ENCODE peak calls at places on chromosomes 11 and 22, in seven cellular contexts. One of them, this sample, is unnamed.

GRCh38 chr11:42901084-42901483 is 410.7 kb upstream of the API5 start:
- DNase-seq in transverse colon: no peak
- DNase-seq in H9: no peak
- DNase-seq in effector memory CD4-positive, alpha-beta T cell: no peak
- DNase-seq in tibial nerve: no peak
- DNase-seq in heart left ventricle: no peak
- DNase-seq in lower lobe of right lung: no peak
- DNase-seq in this sample: no peak

GRCh38 chr22:23242473-23243001 is 62.2 kb downstream of the BCR start:
- DNase-seq in heart left ventricle: no peak
- DNase-seq in effector memory CD4-positive, alpha-beta T cell: no peak
- DNase-seq in tibial nerve: no peak
- DNase-seq in transverse colon: no peak
- DNase-seq in H9: peak
- DNase-seq in lower lobe of right lung: no peak
- DNase-seq in this sample: no peak

GRCh38 chr11:78647986-78648875 is 73.6 kb upstream of the NARS2 start:
- DNase-seq in transverse colon: no peak
- DNase-seq in effector memory CD4-positive, alpha-beta T cell: no peak
- DNase-seq in heart left ventricle: no peak
- DNase-seq in tibial nerve: no peak
- DNase-seq in H9: no peak
- DNase-seq in lower lobe of right lung: no peak
- DNase-seq in this sample: no peak

GRCh38 chr11:112650568-112650967 is 310.7 kb upstream of the NCAM1 start:
- DNase-seq in H9: no peak
- DNase-seq in tibial nerve: no peak
- DNase-seq in transverse colon: no peak
- DNase-seq in lower lobe of right lung: no peak
- DNase-seq in heart left ventricle: peak
- DNase-seq in effector memory CD4-positive, alpha-beta T cell: no peak
- DNase-seq in this sample: no peak

GRCh38 chr11:66880484-66881211 is 23.8 kb downstream of the LRFN4 start:
- DNase-seq in H9: peak
- DNase-seq in transverse colon: no peak
- DNase-seq in effector memory CD4-positive, alpha-beta T cell: no peak
- DNase-seq in lower lobe of right lung: no peak
- DNase-seq in tibial nerve: no peak
- DNase-seq in heart left ventricle: no peak
- DNase-seq in this sample: peak

GRCh38 chr11:122743949-122744876 is 88.7 kb downstream of the UBASH3B start:
- DNase-seq in transverse colon: peak
- DNase-seq in tibial nerve: peak
- DNase-seq in H9: no peak
- DNase-seq in heart left ventricle: no peak
- DNase-seq in effector memory CD4-positive, alpha-beta T cell: peak
- DNase-seq in lower lobe of right lung: no peak
- DNase-seq in this sample: no peak

GRCh38 chr22:50467773-50468440 is 6.9 kb downstream of the SBF1 start:
- DNase-seq in heart left ventricle: no peak
- DNase-seq in transverse colon: no peak
- DNase-seq in effector memory CD4-positive, alpha-beta T cell: no peak
- DNase-seq in lower lobe of right lung: no peak
- DNase-seq in tibial nerve: no peak
- DNase-seq in H9: no peak
- DNase-seq in this sample: no peak

GRCh38 chr22:50357222-50357621 is 14.1 kb downstream of the PPP6R2 start:
- DNase-seq in lower lobe of right lung: no peak
- DNase-seq in tibial nerve: no peak
- DNase-seq in H9: no peak
- DNase-seq in transverse colon: no peak
- DNase-seq in effector memory CD4-positive, alpha-beta T cell: no peak
- DNase-seq in heart left ventricle: no peak
- DNase-seq in this sample: no peak

GRCh38 chr11:15845261-15845660 is 511.1 kb downstream of the SOX6 start:
- DNase-seq in H9: peak
- DNase-seq in transverse colon: no peak
- DNase-seq in lower lobe of right lung: no peak
- DNase-seq in tibial nerve: no peak
- DNase-seq in heart left ventricle: no peak
- DNase-seq in effector memory CD4-positive, alpha-beta T cell: no peak
- DNase-seq in this sample: peak

GRCh38 chr22:46256358-46256958 is 6.4 kb upstream of the CDPF1 start:
- DNase-seq in lower lobe of right lung: no peak
- DNase-seq in transverse colon: no peak
- DNase-seq in tibial nerve: no peak
- DNase-seq in effector memory CD4-positive, alpha-beta T cell: no peak
- DNase-seq in H9: no peak
- DNase-seq in heart left ventricle: no peak
- DNase-seq in this sample: no peak

GRCh38 chr11:2101171-2101675 is 38.0 kb downstream of the IGF2 start:
- DNase-seq in effector memory CD4-positive, alpha-beta T cell: no peak
- DNase-seq in heart left ventricle: no peak
- DNase-seq in transverse colon: no peak
- DNase-seq in lower lobe of right lung: peak
- DNase-seq in H9: no peak
- DNase-seq in tibial nerve: no peak
- DNase-seq in this sample: no peak

GRCh38 chr22:27952091-27952490 is 33.0 kb upstream of the PITPNB start:
- DNase-seq in lower lobe of right lung: no peak
- DNase-seq in effector memory CD4-positive, alpha-beta T cell: no peak
- DNase-seq in H9: no peak
- DNase-seq in transverse colon: no peak
- DNase-seq in tibial nerve: no peak
- DNase-seq in heart left ventricle: no peak
- DNase-seq in this sample: no peak
- H3K27ac ChIP-seq in lower lobe of right lung: no peak
- H3K27ac ChIP-seq in effector memory CD4-positive, alpha-beta T cell: no peak
- H3K27ac ChIP-seq in H9: no peak
- H3K27ac ChIP-seq in transverse colon: no peak
- H3K27ac ChIP-seq in tibial nerve: no peak
- H3K27ac ChIP-seq in heart left ventricle: no peak
- H3K27ac ChIP-seq in this sample: no peak

GRCh38 chr22:25970348-25970995 is 198.8 kb upstream of the SEZ6L start:
- DNase-seq in H9: peak
- DNase-seq in effector memory CD4-positive, alpha-beta T cell: no peak
- DNase-seq in transverse colon: no peak
- DNase-seq in tibial nerve: no peak
- DNase-seq in lower lobe of right lung: no peak
- DNase-seq in heart left ventricle: peak
- DNase-seq in this sample: no peak
- H3K27ac ChIP-seq in H9: peak
- H3K27ac ChIP-seq in effector memory CD4-positive, alpha-beta T cell: no peak
- H3K27ac ChIP-seq in transverse colon: no peak
- H3K27ac ChIP-seq in tibial nerve: no peak
- H3K27ac ChIP-seq in lower lobe of right lung: no peak
- H3K27ac ChIP-seq in heart left ventricle: peak
- H3K27ac ChIP-seq in this sample: no peak

DNA sequence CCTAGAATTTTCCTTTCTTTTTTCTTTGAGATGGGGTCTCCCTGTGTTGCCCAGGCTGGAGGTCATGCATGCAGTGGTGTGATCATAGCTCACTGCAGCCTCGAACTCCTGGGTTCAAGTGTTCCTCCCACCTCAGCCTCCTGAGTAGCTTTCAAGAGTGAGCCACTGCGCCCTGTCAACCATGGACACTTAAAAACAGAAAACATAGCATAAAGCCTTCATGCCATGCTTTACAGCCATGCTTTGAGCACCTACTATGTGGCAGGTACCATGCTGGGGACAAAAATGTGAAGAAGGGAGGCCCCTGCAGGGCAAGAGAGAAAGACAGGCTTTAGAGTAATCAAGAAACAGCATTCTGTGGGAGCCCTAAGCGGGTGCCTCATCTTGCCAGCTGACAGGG is 13.7 kb upstream of the GNB1L start:
- DNase-seq in heart left ventricle: no peak
- DNase-seq in transverse colon: no peak
- DNase-seq in lower lobe of right lung: peak
- DNase-seq in H9: peak
- DNase-seq in effector memory CD4-positive, alpha-beta T cell: no peak
- DNase-seq in tibial nerve: peak
- DNase-seq in this sample: no peak
- H3K27ac ChIP-seq in heart left ventricle: no peak
- H3K27ac ChIP-seq in transverse colon: no peak
- H3K27ac ChIP-seq in lower lobe of right lung: no peak
- H3K27ac ChIP-seq in H9: no peak
- H3K27ac ChIP-seq in effector memory CD4-positive, alpha-beta T cell: no peak
- H3K27ac ChIP-seq in tibial nerve: no peak
- H3K27ac ChIP-seq in this sample: no peak

GRCh38 chr22:17926516-17926915 is 97.8 kb downstream of the MICAL3 start:
- DNase-seq in transverse colon: no peak
- DNase-seq in lower lobe of right lung: no peak
- DNase-seq in heart left ventricle: no peak
- DNase-seq in tibial nerve: no peak
- DNase-seq in H9: no peak
- DNase-seq in effector memory CD4-positive, alpha-beta T cell: no peak
- DNase-seq in this sample: no peak
- H3K27ac ChIP-seq in transverse colon: no peak
- H3K27ac ChIP-seq in lower lobe of right lung: no peak
- H3K27ac ChIP-seq in heart left ventricle: no peak
- H3K27ac ChIP-seq in tibial nerve: no peak
- H3K27ac ChIP-seq in H9: no peak
- H3K27ac ChIP-seq in effector memory CD4-positive, alpha-beta T cell: no peak
- H3K27ac ChIP-seq in this sample: no peak

GRCh38 chr11:128181984-128182383 is 405.4 kb downstream of the ETS1 start:
- DNase-seq in effector memory CD4-positive, alpha-beta T cell: no peak
- DNase-seq in transverse colon: no peak
- DNase-seq in heart left ventricle: no peak
- DNase-seq in H9: no peak
- DNase-seq in lower lobe of right lung: no peak
- DNase-seq in tibial nerve: no peak
- DNase-seq in this sample: no peak

GRCh38 chr11:128181090-128181485 is 406.3 kb downstream of the ETS1 start:
- DNase-seq in transverse colon: no peak
- DNase-seq in tibial nerve: no peak
- DNase-seq in H9: no peak
- DNase-seq in effector memory CD4-positive, alpha-beta T cell: no peak
- DNase-seq in heart left ventricle: no peak
- DNase-seq in lower lobe of right lung: no peak
- DNase-seq in this sample: no peak

GRCh38 chr11:128179049-128179448 is 408.3 kb downstream of the ETS1 start:
- DNase-seq in effector memory CD4-positive, alpha-beta T cell: no peak
- DNase-seq in H9: no peak
- DNase-seq in tibial nerve: no peak
- DNase-seq in heart left ventricle: no peak
- DNase-seq in transverse colon: no peak
- DNase-seq in lower lobe of right lung: no peak
- DNase-seq in this sample: no peak

GRCh38 chr11:128179512-128179911 is 407.8 kb downstream of the ETS1 start:
- DNase-seq in effector memory CD4-positive, alpha-beta T cell: no peak
- DNase-seq in heart left ventricle: no peak
- DNase-seq in H9: no peak
- DNase-seq in lower lobe of right lung: no peak
- DNase-seq in transverse colon: no peak
- DNase-seq in tibial nerve: no peak
- DNase-seq in this sample: no peak

GRCh38 chr11:128180446-128181089 is 406.8 kb downstream of the ETS1 start:
- DNase-seq in H9: no peak
- DNase-seq in lower lobe of right lung: no peak
- DNase-seq in tibial nerve: no peak
- DNase-seq in transverse colon: no peak
- DNase-seq in heart left ventricle: no peak
- DNase-seq in effector memory CD4-positive, alpha-beta T cell: no peak
- DNase-seq in this sample: no peak
- H3K27ac ChIP-seq in H9: no peak
- H3K27ac ChIP-seq in lower lobe of right lung: no peak
- H3K27ac ChIP-seq in tibial nerve: no peak
- H3K27ac ChIP-seq in transverse colon: no peak
- H3K27ac ChIP-seq in heart left ventricle: no peak
- H3K27ac ChIP-seq in effector memory CD4-positive, alpha-beta T cell: no peak
- H3K27ac ChIP-seq in this sample: no peak